ENCODE peak calls at places on chromosome 9, in four cellular contexts. T is cardiac muscle cell; I is CD4-positive, alpha-beta T cell; O is psoas muscle. L is an unnamed sample.

GRCh38 chr9:6384732-6385131 is 28.3 kb upstream of the UHRF2 start:
- DNase-seq in I (no peak), O (no peak), T (no peak), L (no peak)

GRCh38 chr9:127065592-127065991 is 56.8 kb downstream of the ANGPTL2 start:
- DNase-seq in O (no peak), T (peak; percentile 87), I (no peak), L (no peak)

GRCh38 chr9:129383005-129383414 is 204.9 kb upstream of the IER5L start:
- DNase-seq in I (no peak), O (peak; percentile 83), T (peak; percentile 7), L (no peak)

GRCh38 chr9:21985964-21986667 is 8.1 kb downstream of the CDKN2A start:
- DNase-seq in O (no peak), T (no peak), I (no peak), L (no peak)

GRCh38 chr9:74044844-74045243 is 452.3 kb upstream of the RORB start:
- DNase-seq in I (no peak), O (no peak), T (no peak), L (no peak)

GRCh38 chr9:28926311-28926710 is 1353.0 kb upstream of the C9orf72 start:
- DNase-seq in T (no peak), O (no peak), I (no peak), L (no peak)

GRCh38 chr9:137905740-137906139 is 28.2 kb downstream of the CACNA1B start:
- DNase-seq in O (no peak), T (no peak), I (no peak), L (no peak)

GRCh38 chr9:96009690-96010477 is 134.4 kb downstream of the ERCC6L2 start:
- DNase-seq in T (no peak), O (no peak), I (peak; percentile 61), L (peak; percentile 78)

DNA sequence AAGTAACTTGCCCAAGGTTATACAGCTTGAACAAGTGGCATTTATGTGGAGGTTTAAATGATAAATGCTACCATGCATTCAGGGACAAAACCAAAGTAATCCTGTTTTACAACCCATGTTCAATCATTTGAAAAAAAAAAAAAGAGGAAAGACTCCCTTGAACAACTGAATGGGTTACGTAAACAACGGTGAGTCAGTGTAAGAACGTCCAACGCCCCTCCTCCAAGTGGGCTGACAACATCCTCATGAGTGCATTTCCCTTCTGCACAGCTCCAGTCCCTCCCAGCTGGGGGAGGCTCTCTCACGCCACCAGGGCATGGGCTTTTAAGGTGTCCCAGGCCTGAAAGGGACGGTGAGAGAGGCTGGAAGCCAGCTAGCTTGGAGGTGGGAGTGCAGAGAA is 90.0 kb downstream of the PRRT1B start:
- DNase-seq in I (peak; percentile 78), O (peak; percentile 84), T (peak; percentile 96), L (peak; percentile 58)
- TF ChIP-seq CTCF in I (peak; percentile 13), O (no peak), T (no peak), L (no peak)

GRCh38 chr9:84953797-84954695 is 284.5 kb downstream of the NTRK2 start:
- DNase-seq in I (peak; percentile 9), T (peak; percentile 69), O (peak; percentile 86), L (peak; percentile 43)
- TF ChIP-seq CTCF in I (peak; percentile 35), T (peak; percentile 93), O (peak; percentile 68), L (peak; percentile 69)

GRCh38 chr9:124818431-124819281 is 34.6 kb upstream of the WDR38 start:
- DNase-seq in O (no peak), T (no peak), I (no peak), L (no peak)
- TF ChIP-seq CTCF in O (no peak), T (no peak), I (no peak), L (no peak)

GRCh38 chr9:26502311-26502710 is 390.3 kb downstream of the CAAP1 start:
- DNase-seq in I (no peak), T (no peak), O (no peak), L (no peak)
- TF ChIP-seq CTCF in I (no peak), T (no peak), O (no peak), L (no peak)